ENCODE peak calls at places on chromosomes 13 and 19, in seven cellular contexts. W is thyroid gland, H is H1, F is body of pancreas, O is stomach, P is heart left ventricle, D is breast epithelium. M is an unnamed sample.

GRCh38 chr13:89003656-89004055 is 1332.5 kb downstream of the SLITRK5 start:
- DNase-seq in D (no peak), W (no peak), P (no peak), H (no peak), F (no peak), O (no peak), M (no peak)

GRCh38 chr19:48745208-48745995 is 1.3 kb downstream of the IZUMO1 start:
- DNase-seq in O (peak), W (peak), P (peak), H (no peak), F (peak), D (no peak), M (no peak)

GRCh38 chr13:29479716-29480492 is 115.6 kb downstream of the SLC7A1 start:
- DNase-seq in P (no peak), O (no peak), F (no peak), H (no peak), W (no peak), D (no peak), M (no peak)

GRCh38 chr13:39047560-39047959 is 9.3 kb downstream of the NHLRC3 start:
- DNase-seq in H (peak), D (no peak), O (no peak), P (no peak), F (no peak), W (peak), M (no peak)

GRCh38 chr13:114107686-114108081 is 24.7 kb downstream of the RASA3 start:
- DNase-seq in W (peak), P (no peak), F (no peak), H (no peak), O (no peak), D (no peak), M (no peak)

GRCh38 chr19:2950286-2951124 is 5.7 kb upstream of the ZNF77 start:
- DNase-seq in W (peak), D (peak), O (peak), F (peak), H (peak), P (peak), M (peak)

GRCh38 chr13:107099661-107100060 is 531.7 kb upstream of the ARGLU1 start:
- DNase-seq in D (no peak), W (no peak), F (no peak), O (no peak), H (no peak), P (no peak), M (no peak)

GRCh38 chr19:38949580-38950367 is 19.0 kb downstream of the MRPS12 start:
- DNase-seq in W (peak), F (peak), P (peak), O (peak), D (peak), H (peak), M (no peak)

GRCh38 chr19:2867025-2867991 is at the start of gene ZNF556:
- DNase-seq in H (no peak), D (no peak), W (no peak), O (no peak), P (no peak), F (peak), M (peak)

GRCh38 chr13:48678316-48678715 is 24.6 kb downstream of the CYSLTR2 start:
- DNase-seq in F (no peak), P (no peak), O (no peak), D (no peak), W (no peak), H (no peak), M (no peak)

GRCh38 chr13:27969073-27969865 is at the start of gene CDX2:
- DNase-seq in H (no peak), O (peak), P (no peak), D (no peak), W (no peak), F (no peak), M (no peak)

GRCh38 chr13:110232756-110233155 is 74.2 kb downstream of the COL4A1 start:
- DNase-seq in W (no peak), H (no peak), P (no peak), F (no peak), O (no peak), D (no peak), M (no peak)

GRCh38 chr19:19460258-19460731 is 54.8 kb downstream of the GATAD2A start:
- DNase-seq in D (no peak), W (no peak), P (no peak), H (no peak), O (no peak), F (no peak), M (no peak)

GRCh38 chr13:106796280-106797047 is 228.5 kb upstream of the ARGLU1 start:
- DNase-seq in P (no peak), H (peak), O (no peak), D (no peak), F (no peak), W (no peak), M (no peak)

GRCh38 chr13:63190742-63191141 is 1775.1 kb upstream of the PCDH20 start:
- DNase-seq in O (no peak), W (no peak), H (no peak), P (no peak), D (no peak), F (no peak), M (no peak)

GRCh38 chr19:38583219-38583984 is 34.4 kb downstream of the MAP4K1 start:
- DNase-seq in P (no peak), F (no peak), H (no peak), O (no peak), W (no peak), D (no peak), M (no peak)

GRCh38 chr19:13920940-13921744 is 15.1 kb downstream of the CC2D1A start:
- DNase-seq in O (no peak), P (no peak), W (no peak), F (no peak), H (no peak), D (no peak), M (peak)

GRCh38 chr13:108777421-108778420 is 148.3 kb downstream of the MYO16 start:
- DNase-seq in P (no peak), H (peak), W (no peak), O (no peak), D (no peak), F (no peak), M (no peak)

GRCh38 chr13:29022968-29023367 is 202.8 kb downstream of the MTUS2 start:
- DNase-seq in P (no peak), F (no peak), O (no peak), D (no peak), W (no peak), H (no peak), M (no peak)

GRCh38 chr19:869245-870177 is 10.0 kb downstream of the CFD start:
- DNase-seq in D (no peak), O (no peak), W (no peak), P (peak), F (no peak), H (no peak), M (peak)

GRCh38 chr19:867301-867793 is 7.9 kb downstream of the CFD start:
- DNase-seq in W (no peak), O (no peak), H (no peak), D (no peak), F (no peak), P (no peak), M (no peak)

GRCh38 chr19:867855-868457 is 8.5 kb downstream of the CFD start:
- DNase-seq in D (no peak), F (no peak), W (no peak), P (no peak), O (no peak), H (no peak), M (no peak)

GRCh38 chr19:870314-870713 is 10.8 kb downstream of the CFD start:
- DNase-seq in W (no peak), F (no peak), O (no peak), D (no peak), H (no peak), P (no peak), M (no peak)

GRCh38 chr19:868458-869244 is 9.2 kb downstream of the CFD start:
- DNase-seq in O (no peak), F (no peak), W (no peak), D (no peak), H (no peak), P (no peak), M (no peak)
- TF ChIP-seq POLR2A in O (no peak), F (no peak), W (no peak), D (no peak), H (no peak), P (no peak), M (no peak)

GRCh38 chr19:1754651-1755466 is 1.6 kb downstream of the ONECUT3 start:
- DNase-seq in O (no peak), H (no peak), D (no peak), W (no peak), F (no peak), P (no peak), M (no peak)
- TF ChIP-seq POLR2A in O (no peak), H (no peak), D (no peak), W (no peak), F (no peak), P (no peak), M (no peak)

DNA sequence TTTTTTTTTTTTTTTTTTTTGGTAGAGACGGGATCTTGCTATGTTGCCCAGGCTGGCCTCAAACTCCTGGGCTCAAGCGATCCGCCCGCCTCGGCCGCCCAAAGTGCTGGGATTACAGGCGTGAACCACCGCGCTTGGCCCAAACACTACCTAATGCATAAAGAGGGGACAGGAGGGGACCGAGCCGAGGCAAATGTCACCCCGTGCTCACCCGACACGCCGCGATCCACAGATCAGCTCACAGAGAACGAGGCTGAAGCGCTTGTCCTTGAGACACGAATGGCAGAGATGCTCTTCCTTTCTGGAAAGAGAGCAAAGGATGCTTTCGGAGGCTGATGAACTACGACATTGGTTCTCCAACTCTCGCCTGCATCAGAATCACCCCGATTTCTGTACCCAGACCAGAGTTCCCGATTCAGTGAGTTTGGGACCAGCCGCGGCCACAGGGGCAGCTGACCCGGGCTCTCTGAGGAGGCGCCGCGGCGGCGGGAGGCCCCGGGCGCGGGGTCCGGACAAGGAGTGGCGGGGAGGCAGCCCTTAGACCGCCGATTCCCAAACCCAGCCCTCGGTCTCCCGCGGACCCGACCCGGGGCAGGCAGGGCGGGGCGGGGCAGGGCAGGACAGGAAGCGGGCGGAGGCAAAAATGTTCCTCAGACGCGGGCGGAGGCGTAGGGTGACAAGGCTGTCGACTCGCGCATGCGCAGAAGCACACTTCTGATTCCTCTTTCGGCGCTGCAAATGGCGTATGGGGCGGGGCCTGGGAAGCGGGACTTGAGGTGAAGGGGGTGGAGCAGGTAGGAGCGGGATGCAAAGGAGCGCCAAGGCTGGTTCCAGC is at the start of gene ZNF699:
- DNase-seq in W (peak), O (peak), D (peak), H (peak), P (peak), F (peak), M (peak)
- TF ChIP-seq POLR2A in W (peak), O (peak), D (peak), H (peak), P (no peak), F (peak), M (peak)

DNA sequence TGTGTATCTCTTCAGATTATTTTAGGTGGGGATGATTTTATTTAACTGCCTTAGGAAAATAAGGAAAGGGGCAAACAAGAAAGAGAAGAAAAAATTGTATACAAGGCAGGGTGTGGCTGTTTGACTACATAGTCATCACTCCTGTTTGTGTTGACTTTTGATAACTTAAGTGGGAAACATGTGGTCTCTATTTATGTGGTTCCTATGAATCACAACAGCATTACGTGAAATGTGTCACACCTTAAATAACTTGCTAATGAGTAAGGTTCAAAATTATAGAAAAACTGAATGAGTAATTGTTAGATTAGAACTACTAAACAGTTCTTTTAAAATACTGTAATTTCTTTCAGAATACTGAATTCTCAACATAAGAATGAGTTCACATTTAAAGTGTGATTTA is 69.3 kb downstream of the LMO7 start:
- DNase-seq in D (no peak), P (no peak), W (no peak), O (no peak), F (no peak), H (no peak), M (no peak)
- TF ChIP-seq POLR2A in D (no peak), P (no peak), W (no peak), O (no peak), F (no peak), H (no peak), M (no peak)

GRCh38 chr13:99299545-99300341 is 7.5 kb downstream of the GPR183 start:
- DNase-seq in F (no peak), D (no peak), P (no peak), O (no peak), H (no peak), W (peak), M (no peak)
- TF ChIP-seq POLR2A in F (no peak), D (no peak), P (no peak), O (no peak), H (no peak), W (no peak), M (no peak)

DNA sequence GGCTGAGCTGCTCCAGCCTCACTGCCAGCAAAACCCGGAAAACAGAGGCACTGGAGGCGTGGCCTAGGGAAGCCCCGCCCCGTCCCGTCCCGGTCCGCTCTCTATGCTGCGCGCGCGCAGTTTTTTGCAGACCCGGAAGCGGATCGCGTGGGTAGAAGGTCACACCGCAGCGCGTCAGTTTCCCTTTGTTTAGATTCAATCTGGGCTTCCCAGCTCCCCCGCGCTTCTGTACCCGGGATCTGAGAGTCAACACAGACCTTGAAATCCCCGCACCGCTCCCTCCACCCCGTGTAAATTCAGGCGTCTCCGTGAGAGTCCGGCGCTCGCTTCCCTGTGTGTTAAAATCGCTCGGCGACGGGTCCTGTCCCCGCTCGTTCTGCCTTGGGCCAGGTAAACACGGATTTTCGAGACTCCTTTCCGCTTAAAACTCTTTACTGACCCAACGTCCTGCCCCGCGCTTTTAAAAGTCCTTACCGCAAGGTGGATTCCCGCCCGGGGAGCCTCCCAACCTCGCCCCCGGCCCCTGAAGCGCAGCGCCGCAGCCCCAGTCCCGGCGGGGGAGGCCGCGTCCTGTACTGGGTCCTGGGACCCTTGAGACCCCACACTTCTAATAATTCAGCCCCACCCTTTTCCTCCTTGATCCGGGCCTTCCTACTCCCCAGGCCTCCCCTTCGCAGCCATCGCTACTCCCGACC is at the start of gene ZNF610:
- DNase-seq in F (peak), H (peak), P (peak), W (peak), D (peak), O (peak), M (peak)
- TF ChIP-seq POLR2A in F (peak), H (peak), P (no peak), W (peak), D (peak), O (no peak), M (no peak)

GRCh38 chr19:12331211-12331941 is 2.1 kb downstream of the ZNF563 start:
- DNase-seq in W (peak), O (no peak), H (no peak), P (peak), D (no peak), F (no peak), M (no peak)
- TF ChIP-seq POLR2A in W (no peak), O (no peak), H (no peak), P (no peak), D (no peak), F (no peak), M (no peak)

GRCh38 chr19:7868671-7869452 is 5.3 kb downstream of the PRR36 start:
- DNase-seq in D (peak), P (peak), H (peak), O (peak), F (peak), W (peak), M (peak)
- TF ChIP-seq POLR2A in D (no peak), P (no peak), H (peak), O (no peak), F (peak), W (no peak), M (no peak)

GRCh38 chr19:18282021-18282787 is 782 bp upstream of the JUND start:
- DNase-seq in O (no peak), W (peak), P (no peak), D (peak), H (no peak), F (no peak), M (peak)
- TF ChIP-seq POLR2A in O (no peak), W (no peak), P (no peak), D (peak), H (peak), F (peak), M (peak)